ENCODE peak calls at places on chromosome 9, in five cellular contexts. One of them, this sample, is unnamed.
A peak's percentile ranks its signal among the peaks of the same experiment; 100 is the strongest.

GRCh38 chr9:18253950-18254349 is 220.0 kb upstream of the ADAMTSL1 start:
- DNase-seq in CD8-positive, alpha-beta memory T cell: no peak
- DNase-seq in lower lobe of right lung: no peak
- DNase-seq in pancreas: no peak
- DNase-seq in dorsolateral prefrontal cortex: no peak
- DNase-seq in this sample: no peak

GRCh38 chr9:127781821-127782220 is 3.4 kb upstream of the SH2D3C start:
- DNase-seq in CD8-positive, alpha-beta memory T cell: no peak
- DNase-seq in lower lobe of right lung: no peak
- DNase-seq in pancreas: no peak
- DNase-seq in dorsolateral prefrontal cortex: no peak
- DNase-seq in this sample: no peak

GRCh38 chr9:137550958-137551655 is 572 bp upstream of the MRPL41 start:
- DNase-seq in CD8-positive, alpha-beta memory T cell: no peak
- DNase-seq in lower lobe of right lung: peak; percentile 87
- DNase-seq in pancreas: no peak
- DNase-seq in dorsolateral prefrontal cortex: no peak
- DNase-seq in this sample: no peak

GRCh38 chr9:128485414-128485855 is 19.1 kb upstream of the GLE1 start:
- DNase-seq in CD8-positive, alpha-beta memory T cell: no peak
- DNase-seq in lower lobe of right lung: no peak
- DNase-seq in pancreas: no peak
- DNase-seq in dorsolateral prefrontal cortex: peak; percentile 8
- DNase-seq in this sample: no peak

GRCh38 chr9:136437839-136438547 is 1.7 kb downstream of the INPP5E start:
- DNase-seq in CD8-positive, alpha-beta memory T cell: peak; percentile 26
- DNase-seq in lower lobe of right lung: no peak
- DNase-seq in pancreas: no peak
- DNase-seq in dorsolateral prefrontal cortex: no peak
- DNase-seq in this sample: no peak

GRCh38 chr9:121298689-121299112 is 30.7 kb downstream of the GSN start:
- DNase-seq in CD8-positive, alpha-beta memory T cell: no peak
- DNase-seq in lower lobe of right lung: no peak
- DNase-seq in pancreas: no peak
- DNase-seq in dorsolateral prefrontal cortex: no peak
- DNase-seq in this sample: no peak

GRCh38 chr9:99782962-99783718 is 38.5 kb upstream of the NR4A3 start:
- DNase-seq in CD8-positive, alpha-beta memory T cell: no peak
- DNase-seq in lower lobe of right lung: no peak
- DNase-seq in pancreas: no peak
- DNase-seq in dorsolateral prefrontal cortex: no peak
- DNase-seq in this sample: no peak

GRCh38 chr9:98899399-98900056 is 44.2 kb upstream of the COL15A1 start:
- DNase-seq in CD8-positive, alpha-beta memory T cell: no peak
- DNase-seq in lower lobe of right lung: no peak
- DNase-seq in pancreas: no peak
- DNase-seq in dorsolateral prefrontal cortex: no peak
- DNase-seq in this sample: no peak

GRCh38 chr9:79452265-79452664 is 119.5 kb upstream of the TLE4 start:
- DNase-seq in CD8-positive, alpha-beta memory T cell: no peak
- DNase-seq in lower lobe of right lung: no peak
- DNase-seq in pancreas: no peak
- DNase-seq in dorsolateral prefrontal cortex: no peak
- DNase-seq in this sample: no peak

GRCh38 chr9:129289883-129290282 is 111.8 kb upstream of the IER5L start:
- DNase-seq in CD8-positive, alpha-beta memory T cell: no peak
- DNase-seq in lower lobe of right lung: peak; percentile 4
- DNase-seq in pancreas: no peak
- DNase-seq in dorsolateral prefrontal cortex: peak; percentile 1
- DNase-seq in this sample: no peak

GRCh38 chr9:36911037-36911436 is 123.0 kb downstream of the PAX5 start:
- DNase-seq in CD8-positive, alpha-beta memory T cell: no peak
- DNase-seq in lower lobe of right lung: no peak
- DNase-seq in pancreas: no peak
- DNase-seq in dorsolateral prefrontal cortex: no peak
- DNase-seq in this sample: no peak

GRCh38 chr9:22084336-22085035 is 75.4 kb upstream of the CDKN2B start:
- DNase-seq in CD8-positive, alpha-beta memory T cell: no peak
- DNase-seq in lower lobe of right lung: no peak
- DNase-seq in pancreas: no peak
- DNase-seq in dorsolateral prefrontal cortex: no peak
- DNase-seq in this sample: no peak

GRCh38 chr9:17725399-17726010 is 146.6 kb downstream of the SH3GL2 start:
- DNase-seq in CD8-positive, alpha-beta memory T cell: no peak
- DNase-seq in lower lobe of right lung: no peak
- DNase-seq in pancreas: no peak
- DNase-seq in dorsolateral prefrontal cortex: no peak
- DNase-seq in this sample: no peak

GRCh38 chr9:111099199-111100005 is 61.1 kb upstream of the LPAR1 start:
- DNase-seq in CD8-positive, alpha-beta memory T cell: no peak
- DNase-seq in lower lobe of right lung: no peak
- DNase-seq in pancreas: no peak
- DNase-seq in dorsolateral prefrontal cortex: no peak
- DNase-seq in this sample: no peak

GRCh38 chr9:15824310-15824709 is 271.5 kb downstream of the CCDC171 start:
- DNase-seq in CD8-positive, alpha-beta memory T cell: no peak
- DNase-seq in lower lobe of right lung: no peak
- DNase-seq in pancreas: no peak
- DNase-seq in dorsolateral prefrontal cortex: no peak
- DNase-seq in this sample: no peak

GRCh38 chr9:136943291-136944093 is 1.0 kb downstream of the FBXW5 start:
- DNase-seq in CD8-positive, alpha-beta memory T cell: peak; percentile 15
- DNase-seq in lower lobe of right lung: no peak
- DNase-seq in pancreas: peak; percentile 76
- DNase-seq in dorsolateral prefrontal cortex: no peak
- DNase-seq in this sample: no peak

GRCh38 chr9:96050876-96051185 is 175.3 kb downstream of the ERCC6L2 start:
- DNase-seq in CD8-positive, alpha-beta memory T cell: no peak
- DNase-seq in lower lobe of right lung: no peak
- DNase-seq in pancreas: no peak
- DNase-seq in dorsolateral prefrontal cortex: no peak
- DNase-seq in this sample: no peak

GRCh38 chr9:75914002-75914401 is 23.5 kb downstream of the PCSK5 start:
- DNase-seq in CD8-positive, alpha-beta memory T cell: no peak
- DNase-seq in lower lobe of right lung: no peak
- DNase-seq in pancreas: no peak
- DNase-seq in dorsolateral prefrontal cortex: no peak
- DNase-seq in this sample: no peak

GRCh38 chr9:94277885-94278536 is 18.9 kb downstream of the ZNF169 start:
- DNase-seq in CD8-positive, alpha-beta memory T cell: no peak
- DNase-seq in lower lobe of right lung: no peak
- DNase-seq in pancreas: no peak
- DNase-seq in dorsolateral prefrontal cortex: no peak
- DNase-seq in this sample: no peak